ENCODE peak calls at places on chromosomes 13 and 19, in eight cellular contexts. N is transverse colon, C is upper lobe of left lung, M is K562, E is prostate gland, H is stomach, Y is H1, A is GM23338. O is an unnamed sample. For H3K4me1, the result is how much of the 10 kb centered on the place peaks cover.

GRCh38 chr13:63501702-63502101 is 2086.1 kb upstream of the PCDH20 start:
- DNase-seq in N (no peak), C (no peak), M (no peak), E (no peak), H (no peak), Y (no peak), A (no peak), O (no peak)

GRCh38 chr19:46442808-46443450 is 14.2 kb upstream of the PNMA8C start:
- DNase-seq in N (no peak), C (peak), M (no peak), E (peak), H (peak), Y (no peak), A (no peak), O (no peak)

GRCh38 chr13:37492061-37492460 is 106.5 kb downstream of the POSTN start:
- DNase-seq in N (no peak), C (no peak), M (no peak), E (no peak), H (no peak), Y (no peak), A (no peak), O (no peak)

GRCh38 chr19:38683393-38684077 is 36.1 kb downstream of the ACTN4 start:
- DNase-seq in N (peak), C (peak), M (peak), E (peak), H (peak), Y (peak), A (peak), O (no peak)

GRCh38 chr13:37134411-37135041 is 29.1 kb upstream of the CSNK1A1L start:
- DNase-seq in N (no peak), C (no peak), M (no peak), E (no peak), H (no peak), Y (no peak), A (no peak), O (no peak)

GRCh38 chr13:25148005-25148798 is 23.9 kb downstream of the AMER2 start:
- DNase-seq in N (no peak), C (no peak), M (peak), E (no peak), H (no peak), Y (no peak), A (no peak), O (no peak)

GRCh38 chr13:112626124-112626523 is 38.2 kb upstream of the TUBGCP3 start:
- DNase-seq in N (no peak), C (no peak), M (no peak), E (no peak), H (no peak), Y (no peak), A (no peak), O (no peak)

GRCh38 chr19:13063461-13064091 is 39.1 kb downstream of the LYL1 start:
- DNase-seq in N (no peak), C (no peak), M (no peak), E (no peak), H (no peak), Y (no peak), A (no peak), O (no peak)

GRCh38 chr19:45439569-45440258 is 16.0 kb upstream of the ERCC1 start:
- DNase-seq in N (peak), C (peak), M (peak), E (peak), H (peak), Y (no peak), A (peak), O (no peak)

GRCh38 chr13:69468624-69469023 is 639.0 kb upstream of the ATXN8OS start:
- DNase-seq in N (no peak), C (no peak), M (no peak), E (no peak), H (no peak), Y (no peak), A (no peak), O (no peak)

GRCh38 chr13:26991508-26992181 is 180.0 kb downstream of the USP12 start:
- DNase-seq in N (no peak), C (peak), M (no peak), E (no peak), H (peak), Y (no peak), A (no peak), O (no peak)

GRCh38 chr13:98143601-98144500 is 957 bp downstream of the FARP1 start:
- DNase-seq in N (peak), C (peak), M (no peak), E (peak), H (no peak), Y (no peak), A (peak), O (no peak)

GRCh38 chr19:45496349-45496953 is 396 bp downstream of the RTN2 start:
- DNase-seq in N (no peak), C (no peak), M (peak), E (no peak), H (no peak), Y (no peak), A (peak), O (no peak)

GRCh38 chr13:110422913-110423688 is 116.0 kb downstream of the COL4A2 start:
- DNase-seq in N (no peak), C (no peak), M (no peak), E (no peak), H (no peak), Y (no peak), A (no peak), O (peak)

GRCh38 chr13:102667911-102668310 is 26.9 kb downstream of the METTL21C start:
- DNase-seq in N (no peak), C (no peak), M (no peak), E (no peak), H (no peak), Y (no peak), A (no peak), O (no peak)

GRCh38 chr19:14073232-14073924 is 792 bp downstream of the MISP3 start:
- DNase-seq in N (peak), C (peak), M (peak), E (peak), H (peak), Y (no peak), A (peak), O (no peak)

GRCh38 chr13:69565334-69565733 is 542.3 kb upstream of the ATXN8OS start:
- DNase-seq in N (peak), C (no peak), M (peak), E (no peak), H (no peak), Y (no peak), A (peak), O (no peak)

GRCh38 chr13:102318233-102318632 is 83.6 kb downstream of the FGF14 start:
- DNase-seq in N (no peak), C (no peak), M (no peak), E (no peak), H (no peak), Y (no peak), A (no peak), O (no peak)

GRCh38 chr13:59463023-59463422 is 700.7 kb downstream of the DIAPH3 start:
- DNase-seq in N (no peak), C (no peak), M (no peak), E (no peak), H (no peak), Y (no peak), A (no peak), O (no peak)

GRCh38 chr19:43430142-43430710 is 15.5 kb downstream of the TEX101 start:
- DNase-seq in N (peak), C (no peak), M (no peak), E (no peak), H (no peak), Y (no peak), A (peak), O (no peak)

GRCh38 chr13:110248449-110249143 is 58.4 kb downstream of the COL4A1 start:
- DNase-seq in N (no peak), C (no peak), M (no peak), E (no peak), H (no peak), Y (no peak), A (no peak), O (no peak)

GRCh38 chr19:5392476-5392875 is 51.9 kb upstream of the PTPRS start:
- DNase-seq in N (no peak), C (no peak), M (no peak), E (no peak), H (no peak), Y (no peak), A (no peak), O (no peak)

GRCh38 chr19:2356036-2356646 is 3.9 kb upstream of the TMPRSS9 start:
- DNase-seq in N (no peak), C (no peak), M (peak), E (no peak), H (no peak), Y (no peak), A (no peak), O (no peak)

GRCh38 chr19:45650722-45651121 is 11.5 kb upstream of the EML2 start:
- DNase-seq in N (no peak), C (no peak), M (peak), E (no peak), H (no peak), Y (no peak), A (no peak), O (no peak)

GRCh38 chr13:77377016-77377415 is 50.1 kb upstream of the MYCBP2 start:
- DNase-seq in N (no peak), C (no peak), M (no peak), E (no peak), H (no peak), Y (no peak), A (no peak), O (no peak)

GRCh38 chr13:34156841-34157365 is 339.0 kb downstream of the RFC3 start:
- DNase-seq in N (peak), C (peak), M (no peak), E (peak), H (peak), Y (peak), A (no peak), O (no peak)

DNA sequence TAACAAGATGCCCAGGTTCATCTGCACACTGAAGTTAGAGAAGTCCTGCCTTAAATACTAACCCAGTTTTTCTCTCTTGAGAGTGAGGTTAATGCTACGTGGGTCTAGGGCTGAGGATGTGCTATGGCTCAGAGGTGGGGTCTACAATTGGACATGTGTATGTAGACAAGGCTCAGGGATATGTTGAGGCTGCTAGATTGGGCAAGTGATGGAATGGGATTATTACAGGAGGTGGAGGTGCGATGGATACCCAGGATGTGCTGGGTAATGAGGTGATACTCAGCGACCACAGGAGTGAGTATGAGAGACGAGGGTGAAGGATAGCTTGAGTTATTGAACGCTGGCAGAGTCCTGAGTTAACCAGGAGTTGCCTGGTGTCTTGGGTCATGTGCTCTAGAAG is 38.1 kb downstream of the PPP2R1A start:
- DNase-seq in N (no peak), C (no peak), M (no peak), E (no peak), H (no peak), Y (no peak), A (no peak), O (no peak)
- TF ChIP-seq POLR2AphosphoS5 in N (no peak), C (no peak), M (no peak), E (no peak), H (no peak), Y (peak), A (no peak), O (no peak)

GRCh38 chr19:679418-680286 is 3.5 kb downstream of the FSTL3 start:
- DNase-seq in N (peak), C (peak), M (peak), E (no peak), H (peak), Y (no peak), A (peak), O (peak)
- TF ChIP-seq CTCF in N (no peak), C (no peak), M (no peak), E (no peak), H (no peak), Y (no peak), A (no peak), O (no peak)

DNA sequence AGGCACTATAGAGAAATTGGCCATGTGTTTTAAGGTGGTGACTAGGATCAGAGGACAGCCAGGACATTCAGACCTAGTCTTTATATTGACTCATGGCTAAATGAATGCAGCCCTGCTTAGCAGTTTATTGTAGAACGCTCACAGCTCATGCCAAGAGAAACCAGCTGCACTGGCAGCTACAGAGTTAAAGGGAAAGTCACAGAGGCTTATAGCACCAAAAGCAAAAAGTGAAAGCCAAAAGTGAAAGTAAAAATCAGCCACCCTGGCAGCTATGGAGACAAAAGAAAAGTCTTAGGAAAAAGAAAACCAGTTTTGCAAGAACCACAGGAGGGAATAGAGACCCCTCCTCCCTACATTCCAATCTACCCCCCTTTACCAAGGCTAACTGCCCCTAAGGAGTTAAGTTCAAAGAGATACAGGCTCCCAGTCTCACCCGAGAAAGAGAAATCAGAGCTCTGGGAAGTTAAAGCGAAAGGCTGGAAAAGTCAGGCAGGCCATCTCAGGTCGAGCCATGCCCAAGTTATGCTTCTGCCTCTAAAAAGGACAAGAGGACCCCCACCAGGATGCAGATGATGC is 99.0 kb downstream of the ZNF429 start:
- DNase-seq in N (no peak), C (no peak), M (no peak), E (no peak), H (no peak), Y (no peak), A (peak), O (no peak)
- H3K4me1 ChIP-seq in N (under half), C (under half), M (under half), E (under half), H (under half), Y (under half), A (under half), O (under half)

DNA sequence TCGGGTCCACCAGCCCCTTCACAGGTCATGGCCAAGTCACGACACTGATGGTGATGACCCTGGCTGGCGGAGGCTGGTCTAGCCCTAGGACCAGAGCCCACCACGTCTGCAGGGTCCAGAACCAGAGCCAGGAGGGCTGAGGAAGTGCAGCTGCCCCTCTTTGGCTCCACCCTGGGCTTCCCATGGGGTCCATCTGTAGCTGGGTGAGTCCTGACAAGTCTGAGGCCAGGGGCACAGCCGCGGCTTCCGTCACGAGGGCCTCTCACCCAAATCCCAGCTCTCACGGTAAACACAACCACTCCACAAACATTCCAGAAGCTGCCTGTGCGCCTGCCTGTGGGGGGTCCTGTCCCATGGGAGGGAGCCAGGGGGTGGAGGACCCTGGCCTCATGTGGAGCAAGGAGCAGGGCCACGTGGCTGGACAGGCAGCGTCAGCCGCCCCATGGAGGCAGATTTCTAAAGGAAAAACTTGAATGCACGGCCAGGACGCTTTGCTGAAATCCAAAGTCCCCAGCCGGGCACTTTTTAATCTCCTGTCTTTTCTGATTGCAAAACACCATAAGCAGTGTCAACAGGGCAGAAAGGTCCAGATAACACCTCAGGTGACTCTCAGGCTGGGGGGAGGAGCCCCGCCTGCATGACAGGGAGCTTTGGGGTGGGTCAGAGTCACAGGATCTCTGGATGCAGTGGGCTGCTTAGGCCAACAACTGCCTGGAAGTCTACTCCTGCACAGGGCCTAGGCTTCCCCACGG is 29.9 kb downstream of the CEBPG start:
- DNase-seq in N (peak), C (peak), M (no peak), E (no peak), H (peak), Y (no peak), A (no peak), O (no peak)
- TF ChIP-seq POLR2AphosphoS5 in N (no peak), C (no peak), M (no peak), E (no peak), H (no peak), Y (no peak), A (no peak), O (no peak)

DNA sequence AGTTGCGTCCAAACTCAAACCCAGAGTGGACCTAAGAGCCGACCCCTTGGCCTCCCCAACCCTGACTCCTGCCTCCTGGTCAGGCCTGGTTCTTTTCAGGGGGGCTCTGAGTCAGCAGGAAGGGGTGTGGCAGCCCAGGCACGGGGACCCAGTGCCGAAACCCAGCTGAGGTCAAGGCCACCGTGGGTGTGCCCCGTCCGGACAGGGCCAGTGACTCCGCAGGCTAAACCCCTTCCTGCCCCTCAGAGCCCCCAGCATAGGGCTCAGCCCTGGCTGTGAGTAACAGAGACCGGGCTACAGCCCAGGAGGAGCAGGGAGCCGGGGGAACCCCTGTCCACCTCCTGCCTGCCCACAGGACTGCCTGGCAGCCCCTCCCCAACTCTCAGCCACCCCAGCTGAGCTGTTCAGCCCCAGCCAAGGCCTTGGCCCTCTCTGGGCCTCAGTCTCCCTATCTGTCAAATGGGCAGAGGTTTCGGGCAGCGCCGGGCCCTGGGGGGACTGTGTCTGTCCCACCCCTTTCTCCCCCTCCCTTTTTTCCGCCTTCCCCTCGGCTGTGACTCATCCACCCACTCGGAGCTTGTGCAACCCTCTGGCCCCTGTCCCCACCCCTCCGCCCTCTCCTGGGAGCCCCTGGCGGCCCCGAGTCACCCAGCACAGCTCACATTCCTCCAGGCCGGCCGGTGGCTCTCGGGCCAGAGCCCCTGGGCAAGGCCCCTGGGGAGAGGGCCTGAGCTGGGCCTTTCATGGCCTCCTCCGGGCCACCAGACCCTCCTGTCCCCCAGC is 8.6 kb downstream of the ZBTB7A start:
- DNase-seq in N (peak), C (peak), M (peak), E (peak), H (peak), Y (no peak), A (peak), O (no peak)
- TF ChIP-seq CTCF in N (no peak), C (peak), M (peak), E (no peak), H (no peak), Y (no peak), A (no peak), O (no peak)

GRCh38 chr19:18417250-18418033 is 1.8 kb upstream of the SSBP4 start:
- DNase-seq in N (peak), C (peak), M (peak), E (no peak), H (no peak), Y (no peak), A (peak), O (no peak)

GRCh38 chr19:18415177-18415867 is 3.9 kb upstream of the SSBP4 start:
- DNase-seq in N (peak), C (no peak), M (peak), E (no peak), H (no peak), Y (no peak), A (no peak), O (no peak)

GRCh38 chr19:18418725-18419194 is 438 bp upstream of the SSBP4 start:
- DNase-seq in N (peak), C (no peak), M (peak), E (no peak), H (no peak), Y (no peak), A (peak), O (no peak)

GRCh38 chr19:18418034-18418724 is 1.0 kb upstream of the SSBP4 start:
- DNase-seq in N (no peak), C (no peak), M (no peak), E (no peak), H (no peak), Y (no peak), A (no peak), O (no peak)

DNA sequence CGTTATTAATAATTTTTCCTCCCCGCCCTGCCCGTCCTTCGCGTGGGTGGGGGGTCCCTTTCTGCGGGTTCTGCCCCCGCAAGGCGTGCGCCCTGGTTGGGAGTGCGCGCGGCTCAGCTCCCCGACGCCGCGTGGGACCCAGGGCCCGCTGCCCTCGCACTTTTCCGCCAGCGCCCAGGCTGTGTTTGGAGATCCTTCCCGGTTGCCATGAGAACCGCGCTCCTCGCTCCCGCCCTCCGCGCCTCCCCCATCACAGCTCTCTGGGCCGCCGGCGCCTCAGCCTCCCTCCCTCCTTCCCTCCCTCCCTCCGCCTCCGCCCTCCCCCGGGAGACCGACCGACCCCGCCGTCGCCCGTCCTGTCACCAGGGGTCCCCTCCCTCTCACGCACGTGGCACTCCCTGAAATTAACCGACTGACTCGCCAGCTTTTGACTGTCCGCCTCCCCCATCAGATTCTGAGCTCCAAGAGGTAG is 2.4 kb upstream of the SSBP4 start:
- DNase-seq in N (peak), C (peak), M (peak), E (peak), H (peak), Y (no peak), A (peak), O (no peak)
- H3K4me1 ChIP-seq in N (under half), C (half or more), M (half or more), E (under half), H (half or more), Y (under half), A (under half), O (half or more)

GRCh38 chr19:48492925-48493717 is 18.5 kb downstream of the LMTK3 start:
- DNase-seq in N (peak), C (peak), M (peak), E (peak), H (peak), Y (peak), A (peak), O (peak)
- TF ChIP-seq POLR2AphosphoS5 in N (peak), C (peak), M (peak), E (peak), H (peak), Y (peak), A (peak), O (peak)

GRCh38 chr13:23778879-23779278 is 110.3 kb downstream of the MIPEP start:
- DNase-seq in N (no peak), C (no peak), M (no peak), E (no peak), H (no peak), Y (no peak), A (no peak), O (no peak)

GRCh38 chr13:23772717-23773116 is 116.5 kb downstream of the MIPEP start:
- DNase-seq in N (no peak), C (no peak), M (no peak), E (no peak), H (no peak), Y (no peak), A (no peak), O (no peak)

GRCh38 chr13:23777571-23777870 is 111.7 kb downstream of the MIPEP start:
- DNase-seq in N (no peak), C (no peak), M (no peak), E (no peak), H (no peak), Y (no peak), A (no peak), O (no peak)

GRCh38 chr13:23776698-23777570 is 112.3 kb downstream of the MIPEP start:
- DNase-seq in N (no peak), C (no peak), M (no peak), E (no peak), H (no peak), Y (no peak), A (no peak), O (no peak)

GRCh38 chr13:23778007-23778687 is 111.1 kb downstream of the MIPEP start:
- DNase-seq in N (no peak), C (no peak), M (no peak), E (no peak), H (no peak), Y (no peak), A (no peak), O (no peak)
- TF ChIP-seq CTCF in N (no peak), C (no peak), M (no peak), E (no peak), H (no peak), Y (peak), A (peak), O (no peak)